ENCODE peak calls at places on chromosomes 1 and 21, in six cellular contexts. One of them, this sample, is unnamed.

GRCh38 chr1:19203440-19203839 is 6.6 kb downstream of the UBR4 start:
- DNase-seq in mesothelial cell of epicardium: no peak
- DNase-seq in uterus: no peak
- DNase-seq in cardiac muscle cell: no peak
- DNase-seq in AG10803: peak
- DNase-seq in AG04450: no peak
- DNase-seq in this sample: no peak

GRCh38 chr1:210072891-210073509 is 135.0 kb downstream of the SYT14 start:
- DNase-seq in AG10803: no peak
- DNase-seq in AG04450: no peak
- DNase-seq in uterus: no peak
- DNase-seq in mesothelial cell of epicardium: no peak
- DNase-seq in cardiac muscle cell: no peak
- DNase-seq in this sample: no peak

GRCh38 chr1:183270541-183271141 is 84.6 kb downstream of the LAMC2 start:
- DNase-seq in uterus: no peak
- DNase-seq in cardiac muscle cell: no peak
- DNase-seq in mesothelial cell of epicardium: no peak
- DNase-seq in AG10803: peak
- DNase-seq in AG04450: peak
- DNase-seq in this sample: no peak

GRCh38 chr1:47742890-47743760 is 254.1 kb downstream of the TRABD2B start:
- DNase-seq in uterus: no peak
- DNase-seq in AG04450: no peak
- DNase-seq in AG10803: no peak
- DNase-seq in mesothelial cell of epicardium: no peak
- DNase-seq in cardiac muscle cell: no peak
- DNase-seq in this sample: no peak

GRCh38 chr1:214563881-214564280 is 12.5 kb upstream of the PTPN14 start:
- DNase-seq in AG04450: no peak
- DNase-seq in mesothelial cell of epicardium: no peak
- DNase-seq in AG10803: peak
- DNase-seq in cardiac muscle cell: no peak
- DNase-seq in uterus: no peak
- DNase-seq in this sample: no peak

GRCh38 chr1:193113258-193113991 is 8.2 kb upstream of the GLRX2 start:
- DNase-seq in uterus: no peak
- DNase-seq in AG04450: no peak
- DNase-seq in mesothelial cell of epicardium: no peak
- DNase-seq in AG10803: no peak
- DNase-seq in cardiac muscle cell: no peak
- DNase-seq in this sample: no peak

GRCh38 chr1:201648066-201648910 is 109.4 kb downstream of the NAV1 start:
- DNase-seq in uterus: peak
- DNase-seq in mesothelial cell of epicardium: peak
- DNase-seq in AG10803: peak
- DNase-seq in cardiac muscle cell: peak
- DNase-seq in AG04450: no peak
- DNase-seq in this sample: peak

GRCh38 chr1:193115629-193116227 is 6.1 kb upstream of the CDC73 start:
- DNase-seq in uterus: no peak
- DNase-seq in cardiac muscle cell: peak
- DNase-seq in AG04450: peak
- DNase-seq in mesothelial cell of epicardium: no peak
- DNase-seq in AG10803: peak
- DNase-seq in this sample: no peak

GRCh38 chr1:23699280-23700179 is 7.9 kb downstream of the RPL11 start:
- DNase-seq in AG04450: no peak
- DNase-seq in uterus: no peak
- DNase-seq in AG10803: no peak
- DNase-seq in mesothelial cell of epicardium: no peak
- DNase-seq in cardiac muscle cell: no peak
- DNase-seq in this sample: no peak

GRCh38 chr1:240784776-240785175 is 172.8 kb upstream of the GREM2 start:
- DNase-seq in uterus: no peak
- DNase-seq in cardiac muscle cell: no peak
- DNase-seq in AG04450: no peak
- DNase-seq in mesothelial cell of epicardium: no peak
- DNase-seq in AG10803: no peak
- DNase-seq in this sample: no peak

GRCh38 chr1:59520759-59521442 is 224.0 kb downstream of the FGGY start:
- DNase-seq in AG10803: peak
- DNase-seq in mesothelial cell of epicardium: no peak
- DNase-seq in AG04450: peak
- DNase-seq in cardiac muscle cell: no peak
- DNase-seq in uterus: peak
- DNase-seq in this sample: no peak

GRCh38 chr1:244860914-244861610 is 3.3 kb downstream of the HNRNPU start:
- DNase-seq in AG10803: no peak
- DNase-seq in uterus: no peak
- DNase-seq in AG04450: no peak
- DNase-seq in cardiac muscle cell: no peak
- DNase-seq in mesothelial cell of epicardium: no peak
- DNase-seq in this sample: no peak

GRCh38 chr1:85998105-85998504 is 158.5 kb downstream of the COL24A1 start:
- DNase-seq in AG10803: no peak
- DNase-seq in mesothelial cell of epicardium: no peak
- DNase-seq in uterus: no peak
- DNase-seq in AG04450: no peak
- DNase-seq in cardiac muscle cell: no peak
- DNase-seq in this sample: no peak

GRCh38 chr1:201016943-201017827 is 6.3 kb downstream of the KIF21B start:
- DNase-seq in cardiac muscle cell: no peak
- DNase-seq in mesothelial cell of epicardium: no peak
- DNase-seq in uterus: no peak
- DNase-seq in AG04450: no peak
- DNase-seq in AG10803: no peak
- DNase-seq in this sample: peak

GRCh38 chr21:31555741-31556191 is 103.7 kb upstream of the SOD1 start:
- DNase-seq in cardiac muscle cell: no peak
- DNase-seq in uterus: no peak
- DNase-seq in mesothelial cell of epicardium: no peak
- DNase-seq in AG10803: no peak
- DNase-seq in AG04450: no peak
- DNase-seq in this sample: no peak

GRCh38 chr1:109802901-109803561 is 39.3 kb upstream of the EPS8L3 start:
- DNase-seq in uterus: peak
- DNase-seq in AG10803: no peak
- DNase-seq in mesothelial cell of epicardium: no peak
- DNase-seq in cardiac muscle cell: no peak
- DNase-seq in AG04450: no peak
- DNase-seq in this sample: no peak

GRCh38 chr1:220528679-220529529 is 968 bp downstream of the MARK1 start:
- DNase-seq in uterus: peak
- DNase-seq in AG10803: no peak
- DNase-seq in mesothelial cell of epicardium: peak
- DNase-seq in cardiac muscle cell: peak
- DNase-seq in AG04450: no peak
- DNase-seq in this sample: peak

GRCh38 chr1:11501491-11501897 is 22.5 kb downstream of the DISP3 start:
- DNase-seq in mesothelial cell of epicardium: no peak
- DNase-seq in AG10803: no peak
- DNase-seq in cardiac muscle cell: no peak
- DNase-seq in uterus: no peak
- DNase-seq in AG04450: no peak
- DNase-seq in this sample: no peak

GRCh38 chr1:107480548-107480947 is 339.7 kb downstream of the NTNG1 start:
- DNase-seq in AG10803: peak
- DNase-seq in AG04450: no peak
- DNase-seq in mesothelial cell of epicardium: no peak
- DNase-seq in cardiac muscle cell: no peak
- DNase-seq in uterus: peak
- DNase-seq in this sample: no peak

GRCh38 chr1:208157769-208158168 is 86.4 kb downstream of the PLXNA2 start:
- DNase-seq in AG04450: no peak
- DNase-seq in mesothelial cell of epicardium: no peak
- DNase-seq in uterus: no peak
- DNase-seq in AG10803: no peak
- DNase-seq in cardiac muscle cell: no peak
- DNase-seq in this sample: no peak

GRCh38 chr1:35231287-35231686 is 37.2 kb upstream of the ZMYM4 start:
- DNase-seq in AG04450: no peak
- DNase-seq in mesothelial cell of epicardium: no peak
- DNase-seq in uterus: no peak
- DNase-seq in cardiac muscle cell: no peak
- DNase-seq in AG10803: no peak
- DNase-seq in this sample: no peak

DNA sequence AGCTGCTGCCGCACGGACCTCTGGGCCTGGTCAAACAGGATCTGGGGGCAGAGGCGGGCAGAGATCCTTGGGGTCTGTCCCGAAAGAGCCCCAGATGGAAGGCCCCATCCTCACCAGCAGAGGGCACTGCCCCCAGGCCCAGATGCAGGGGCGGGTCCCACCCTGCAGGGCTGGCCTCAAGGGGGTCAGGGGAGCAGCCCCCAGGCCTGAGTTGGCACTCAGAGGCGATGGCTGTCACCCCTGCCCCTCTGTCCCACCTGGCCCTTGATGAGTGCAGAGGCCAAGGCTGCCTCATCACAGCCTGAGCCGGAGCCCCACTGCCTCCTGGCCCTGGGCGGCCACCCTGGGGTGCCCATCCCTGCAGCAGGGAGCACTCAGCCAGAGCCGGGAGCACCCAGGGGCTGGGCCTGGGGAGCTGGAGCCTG is 5.7 kb downstream of the ACAP3 start:
- DNase-seq in uterus: no peak
- DNase-seq in AG04450: no peak
- DNase-seq in AG10803: no peak
- DNase-seq in mesothelial cell of epicardium: no peak
- DNase-seq in cardiac muscle cell: no peak
- DNase-seq in this sample: no peak
- TF ChIP-seq CTCF in uterus: no peak
- TF ChIP-seq CTCF in AG04450: peak
- TF ChIP-seq CTCF in AG10803: peak
- TF ChIP-seq CTCF in mesothelial cell of epicardium: peak
- TF ChIP-seq CTCF in cardiac muscle cell: peak
- TF ChIP-seq CTCF in this sample: peak

DNA sequence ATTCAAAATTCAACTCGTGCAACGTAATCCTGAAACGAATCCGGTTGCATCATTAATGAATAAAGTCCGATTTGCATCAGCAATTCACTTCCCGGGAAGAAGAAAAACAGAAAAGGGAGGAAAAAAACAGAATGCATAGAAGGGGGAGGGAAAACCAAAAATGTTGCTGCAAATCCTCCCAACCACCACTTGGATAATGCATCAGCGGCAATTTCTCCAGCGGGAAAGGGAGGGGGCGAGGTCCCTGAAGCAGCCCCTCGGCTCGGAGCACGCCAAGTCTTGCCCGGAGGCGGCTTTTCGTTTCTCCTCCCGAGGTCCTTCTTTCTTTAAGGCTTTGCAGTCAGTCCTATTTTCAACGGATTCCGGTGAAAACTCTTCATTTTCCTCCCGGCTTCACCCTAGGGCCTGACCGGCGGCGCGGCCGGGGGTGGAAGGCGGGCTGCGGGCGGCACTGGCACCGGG is 720 bp downstream of the CDC42BPA start:
- DNase-seq in AG04450: no peak
- DNase-seq in cardiac muscle cell: peak
- DNase-seq in uterus: peak
- DNase-seq in AG10803: peak
- DNase-seq in mesothelial cell of epicardium: peak
- DNase-seq in this sample: peak
- TF ChIP-seq CTCF in AG04450: peak
- TF ChIP-seq CTCF in cardiac muscle cell: peak
- TF ChIP-seq CTCF in uterus: no peak
- TF ChIP-seq CTCF in AG10803: peak
- TF ChIP-seq CTCF in mesothelial cell of epicardium: no peak
- TF ChIP-seq CTCF in this sample: no peak

GRCh38 chr21:37660709-37661108 is 255.5 kb downstream of the KCNJ6 start:
- DNase-seq in mesothelial cell of epicardium: no peak
- DNase-seq in uterus: no peak
- DNase-seq in AG10803: no peak
- DNase-seq in AG04450: no peak
- DNase-seq in cardiac muscle cell: no peak
- DNase-seq in this sample: no peak

GRCh38 chr21:37656899-37657298 is 259.4 kb downstream of the KCNJ6 start:
- DNase-seq in cardiac muscle cell: no peak
- DNase-seq in mesothelial cell of epicardium: no peak
- DNase-seq in uterus: no peak
- DNase-seq in AG10803: no peak
- DNase-seq in AG04450: no peak
- DNase-seq in this sample: no peak

GRCh38 chr21:37658121-37658993 is 257.9 kb downstream of the KCNJ6 start:
- DNase-seq in AG10803: no peak
- DNase-seq in AG04450: no peak
- DNase-seq in uterus: no peak
- DNase-seq in cardiac muscle cell: no peak
- DNase-seq in mesothelial cell of epicardium: no peak
- DNase-seq in this sample: no peak

GRCh38 chr21:37659874-37660273 is 256.4 kb downstream of the KCNJ6 start:
- DNase-seq in AG10803: no peak
- DNase-seq in cardiac muscle cell: no peak
- DNase-seq in mesothelial cell of epicardium: no peak
- DNase-seq in uterus: no peak
- DNase-seq in AG04450: no peak
- DNase-seq in this sample: no peak

GRCh38 chr21:37658994-37659458 is 257.2 kb downstream of the KCNJ6 start:
- DNase-seq in mesothelial cell of epicardium: no peak
- DNase-seq in uterus: peak
- DNase-seq in AG10803: peak
- DNase-seq in AG04450: peak
- DNase-seq in cardiac muscle cell: no peak
- DNase-seq in this sample: no peak
- TF ChIP-seq CTCF in mesothelial cell of epicardium: no peak
- TF ChIP-seq CTCF in uterus: peak
- TF ChIP-seq CTCF in AG10803: peak
- TF ChIP-seq CTCF in AG04450: peak
- TF ChIP-seq CTCF in cardiac muscle cell: peak
- TF ChIP-seq CTCF in this sample: no peak

GRCh38 chr21:25708467-25709065 is 26.1 kb downstream of the ATP5PF start:
- DNase-seq in AG10803: peak
- DNase-seq in AG04450: peak
- DNase-seq in uterus: peak
- DNase-seq in mesothelial cell of epicardium: peak
- DNase-seq in cardiac muscle cell: peak
- DNase-seq in this sample: peak

GRCh38 chr21:25710550-25710949 is 24.2 kb downstream of the ATP5PF start:
- DNase-seq in AG04450: no peak
- DNase-seq in mesothelial cell of epicardium: no peak
- DNase-seq in cardiac muscle cell: no peak
- DNase-seq in AG10803: no peak
- DNase-seq in uterus: no peak
- DNase-seq in this sample: no peak

DNA sequence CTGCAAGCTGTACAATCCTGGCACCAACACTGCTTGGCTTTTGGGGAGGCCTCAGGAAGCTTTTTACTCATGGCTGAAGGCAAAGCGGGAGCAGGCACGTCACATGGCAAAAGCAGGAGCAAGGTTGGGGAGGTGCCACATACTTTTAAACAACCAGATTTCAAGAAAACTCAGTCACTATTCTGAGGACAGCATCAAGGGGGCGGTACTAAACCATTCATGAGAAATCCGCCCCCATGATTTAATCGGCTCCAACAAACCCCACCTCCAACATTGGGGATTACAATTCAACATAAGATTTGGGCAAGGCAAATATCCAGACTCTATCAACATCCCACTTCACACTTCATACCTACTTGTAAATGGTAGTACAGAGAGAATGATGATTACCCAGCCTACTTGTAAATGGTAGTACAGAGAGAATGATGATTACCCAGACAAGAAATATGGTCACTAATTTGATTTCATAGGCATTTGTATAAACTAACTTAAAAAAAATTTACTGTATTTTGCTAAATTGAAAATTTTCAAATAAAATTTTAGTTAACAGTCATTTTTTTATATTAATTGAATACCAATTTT is 24.9 kb downstream of the ATP5PF start:
- DNase-seq in mesothelial cell of epicardium: no peak
- DNase-seq in AG10803: no peak
- DNase-seq in AG04450: no peak
- DNase-seq in uterus: no peak
- DNase-seq in cardiac muscle cell: no peak
- DNase-seq in this sample: no peak
- TF ChIP-seq CTCF in mesothelial cell of epicardium: no peak
- TF ChIP-seq CTCF in AG10803: no peak
- TF ChIP-seq CTCF in AG04450: no peak
- TF ChIP-seq CTCF in uterus: no peak
- TF ChIP-seq CTCF in cardiac muscle cell: no peak
- TF ChIP-seq CTCF in this sample: no peak

This sample was measured in GM13977.